ENCODE peak calls at places on chromosomes 1 and 21, in four cellular contexts. M is H9, Z is NCI-H345, R is NCI-H1694 treated with DMSO at 0.1 percent for 48 hours. I is an unnamed sample.

GRCh38 chr1:185972096-185972875 is 238.1 kb downstream of the HMCN1 start:
- DNase-seq in M (no peak), R (no peak), Z (no peak), I (no peak)

GRCh38 chr21:43369124-43369523 is 57.8 kb downstream of the SIK1 start:
- DNase-seq in M (no peak), Z (no peak), R (no peak), I (peak; percentile 24)

GRCh38 chr1:101474039-101474665 is 237.3 kb downstream of the S1PR1 start:
- DNase-seq in R (no peak), Z (no peak), M (no peak), I (no peak)

GRCh38 chr21:25689226-25689625 is 45.5 kb downstream of the ATP5PF start:
- DNase-seq in R (no peak), M (no peak), Z (no peak), I (no peak)

GRCh38 chr1:39277876-39278275 is 73.4 kb downstream of the MACF1 start:
- DNase-seq in Z (no peak), R (no peak), M (no peak), I (no peak)

GRCh38 chr1:80248886-80249285 is 1242.4 kb upstream of the ADGRL4 start:
- DNase-seq in R (no peak), Z (no peak), M (no peak), I (no peak)

GRCh38 chr1:5850503-5850902 is 141.7 kb downstream of the NPHP4 start:
- DNase-seq in Z (no peak), M (no peak), R (no peak), I (no peak)

GRCh38 chr21:14620152-14620551 is 74.0 kb upstream of the SAMSN1 start:
- DNase-seq in R (no peak), M (no peak), Z (no peak), I (no peak)

GRCh38 chr1:205042911-205043806 is at the start of gene CNTN2:
- DNase-seq in M (peak; percentile 74), R (peak; percentile 86), Z (no peak), I (no peak)

GRCh38 chr1:156623946-156624813 is 5.0 kb downstream of the HAPLN2 start:
- DNase-seq in R (peak; percentile 70), Z (peak; percentile 41), M (peak; percentile 86), I (no peak)

GRCh38 chr1:7956218-7957032 is 5.1 kb upstream of the PARK7 start:
- DNase-seq in M (no peak), R (no peak), Z (no peak), I (no peak)

GRCh38 chr1:182643699-182644098 is 39.5 kb upstream of the RGS16 start:
- DNase-seq in R (no peak), M (no peak), Z (no peak), I (no peak)

GRCh38 chr1:52059326-52059725 is 3.2 kb downstream of the BTF3L4 start:
- DNase-seq in Z (no peak), R (no peak), M (no peak), I (no peak)

GRCh38 chr1:208782186-208782585 is 538.0 kb upstream of the PLXNA2 start:
- DNase-seq in Z (no peak), M (no peak), R (no peak), I (no peak)

GRCh38 chr1:74771913-74772515 is 39.1 kb downstream of the TYW3 start:
- DNase-seq in R (peak; percentile 71), M (no peak), Z (peak; percentile 71), I (no peak)

GRCh38 chr1:206463137-206463536 is 7.1 kb upstream of the IKBKE start:
- DNase-seq in R (no peak), M (no peak), Z (no peak), I (no peak)

GRCh38 chr1:220786337-220787068 is at the start of gene MTARC1:
- DNase-seq in M (peak; percentile 90), Z (peak; percentile 66), R (peak; percentile 53), I (no peak)

GRCh38 chr1:53160924-53161378 is 18.5 kb upstream of the SLC1A7 start:
- DNase-seq in M (no peak), Z (no peak), R (no peak), I (no peak)

GRCh38 chr1:51926171-51926812 is 47.8 kb upstream of the NRDC start:
- DNase-seq in M (peak; percentile 57), R (no peak), Z (no peak), I (no peak)

GRCh38 chr1:195756109-195756508 is 852.1 kb downstream of the KCNT2 start:
- DNase-seq in Z (no peak), R (no peak), M (no peak), I (no peak)

GRCh38 chr21:42681296-42682206 is 28.1 kb downstream of the PDE9A start:
- DNase-seq in M (no peak), Z (no peak), R (no peak), I (no peak)

GRCh38 chr1:151713044-151713443 is 3.6 kb downstream of the CELF3 start:
- DNase-seq in R (no peak), Z (no peak), M (no peak), I (no peak)

GRCh38 chr1:90402893-90403849 is 313.9 kb downstream of the BARHL2 start:
- DNase-seq in Z (peak; percentile 32), R (peak; percentile 70), M (peak; percentile 47), I (no peak)

GRCh38 chr21:15444118-15444960 is 285.4 kb upstream of the USP25 start:
- DNase-seq in M (peak; percentile 39), Z (no peak), R (no peak), I (no peak)

GRCh38 chr1:246383217-246383616 is 123.9 kb downstream of the SMYD3 start:
- DNase-seq in Z (no peak), R (no peak), M (no peak), I (no peak)

GRCh38 chr1:59452026-59452425 is 155.1 kb downstream of the FGGY start:
- DNase-seq in R (no peak), M (no peak), Z (no peak), I (no peak)

GRCh38 chr1:25658791-25659431 is 42.3 kb downstream of the MAN1C1 start:
- DNase-seq in Z (no peak), R (no peak), M (peak; percentile 25), I (no peak)

GRCh38 chr1:68228833-68229232 is 3.5 kb downstream of the WLS start:
- DNase-seq in Z (no peak), M (no peak), R (no peak), I (no peak)